ENCODE peak calls at places on chromosomes 16 and 17, in nine cellular contexts. One of them, this sample, is unnamed.
A peak's percentile ranks its signal among the peaks of the same experiment; 100 is the strongest.

GRCh38 chr16:1102921-1103648 is 7.0 kb upstream of the C1QTNF8 start:
- DNase-seq in stimulated activated CD4-positive, alpha-beta T cell treated with anti-CD3 and anti-CD28 coated beads, Interleukin-4, amount 100 ng/mL, for 1 hour: peak; percentile 78
- DNase-seq in prostate gland: peak; percentile 32
- DNase-seq in CD4-positive, alpha-beta memory T cell: no peak
- DNase-seq in fibroblast of lung: no peak
- DNase-seq in psoas muscle: peak; percentile 65
- DNase-seq in hypothalamus: no peak
- DNase-seq in nucleus accumbens: peak; percentile 15
- DNase-seq in M059J: no peak
- DNase-seq in this sample: peak; percentile 59

GRCh38 chr17:66364508-66365203 is 62.2 kb downstream of the PRKCA start:
- DNase-seq in hypothalamus: no peak
- DNase-seq in prostate gland: no peak
- DNase-seq in nucleus accumbens: no peak
- DNase-seq in CD4-positive, alpha-beta memory T cell: no peak
- DNase-seq in M059J: no peak
- DNase-seq in stimulated activated CD4-positive, alpha-beta T cell treated with anti-CD3 and anti-CD28 coated beads, Interleukin-4, amount 100 ng/mL, for 1 hour: no peak
- DNase-seq in fibroblast of lung: no peak
- DNase-seq in psoas muscle: no peak
- DNase-seq in this sample: no peak

GRCh38 chr16:86515780-86516617 is 5.7 kb downstream of the FOXF1 start:
- DNase-seq in stimulated activated CD4-positive, alpha-beta T cell treated with anti-CD3 and anti-CD28 coated beads, Interleukin-4, amount 100 ng/mL, for 1 hour: no peak
- DNase-seq in hypothalamus: no peak
- DNase-seq in psoas muscle: no peak
- DNase-seq in prostate gland: no peak
- DNase-seq in M059J: no peak
- DNase-seq in fibroblast of lung: peak; percentile 74
- DNase-seq in nucleus accumbens: no peak
- DNase-seq in CD4-positive, alpha-beta memory T cell: peak; percentile 13
- DNase-seq in this sample: no peak

GRCh38 chr16:47578033-47578432 is 116.9 kb downstream of the PHKB start:
- DNase-seq in psoas muscle: no peak
- DNase-seq in CD4-positive, alpha-beta memory T cell: no peak
- DNase-seq in fibroblast of lung: no peak
- DNase-seq in hypothalamus: no peak
- DNase-seq in prostate gland: no peak
- DNase-seq in M059J: no peak
- DNase-seq in stimulated activated CD4-positive, alpha-beta T cell treated with anti-CD3 and anti-CD28 coated beads, Interleukin-4, amount 100 ng/mL, for 1 hour: no peak
- DNase-seq in nucleus accumbens: no peak
- DNase-seq in this sample: no peak

GRCh38 chr17:43314582-43314981 is 80.8 kb upstream of the RNU2-1 start:
- DNase-seq in nucleus accumbens: no peak
- DNase-seq in psoas muscle: no peak
- DNase-seq in M059J: peak; percentile 9
- DNase-seq in stimulated activated CD4-positive, alpha-beta T cell treated with anti-CD3 and anti-CD28 coated beads, Interleukin-4, amount 100 ng/mL, for 1 hour: no peak
- DNase-seq in CD4-positive, alpha-beta memory T cell: no peak
- DNase-seq in hypothalamus: no peak
- DNase-seq in prostate gland: no peak
- DNase-seq in fibroblast of lung: no peak
- DNase-seq in this sample: no peak

GRCh38 chr17:45282683-45283644 is 21.1 kb upstream of the SPATA32 start:
- DNase-seq in hypothalamus: no peak
- DNase-seq in nucleus accumbens: no peak
- DNase-seq in M059J: no peak
- DNase-seq in prostate gland: no peak
- DNase-seq in stimulated activated CD4-positive, alpha-beta T cell treated with anti-CD3 and anti-CD28 coated beads, Interleukin-4, amount 100 ng/mL, for 1 hour: no peak
- DNase-seq in psoas muscle: peak; percentile 78
- DNase-seq in CD4-positive, alpha-beta memory T cell: no peak
- DNase-seq in fibroblast of lung: peak; percentile 86
- DNase-seq in this sample: no peak

GRCh38 chr17:6413073-6413472 is 21.8 kb downstream of the AIPL1 start:
- DNase-seq in M059J: peak; percentile 52
- DNase-seq in CD4-positive, alpha-beta memory T cell: no peak
- DNase-seq in fibroblast of lung: peak; percentile 42
- DNase-seq in psoas muscle: no peak
- DNase-seq in nucleus accumbens: no peak
- DNase-seq in prostate gland: no peak
- DNase-seq in hypothalamus: no peak
- DNase-seq in stimulated activated CD4-positive, alpha-beta T cell treated with anti-CD3 and anti-CD28 coated beads, Interleukin-4, amount 100 ng/mL, for 1 hour: no peak
- DNase-seq in this sample: no peak

GRCh38 chr17:42067371-42068180 is 17.2 kb upstream of the C17orf113 start:
- DNase-seq in M059J: peak; percentile 38
- DNase-seq in hypothalamus: peak; percentile 17
- DNase-seq in fibroblast of lung: peak; percentile 11
- DNase-seq in nucleus accumbens: peak; percentile 8
- DNase-seq in stimulated activated CD4-positive, alpha-beta T cell treated with anti-CD3 and anti-CD28 coated beads, Interleukin-4, amount 100 ng/mL, for 1 hour: peak; percentile 73
- DNase-seq in psoas muscle: peak; percentile 65
- DNase-seq in CD4-positive, alpha-beta memory T cell: peak; percentile 57
- DNase-seq in prostate gland: peak; percentile 61
- DNase-seq in this sample: peak; percentile 61

GRCh38 chr16:88078111-88078775 is 127.0 kb downstream of the BANP start:
- DNase-seq in CD4-positive, alpha-beta memory T cell: no peak
- DNase-seq in fibroblast of lung: no peak
- DNase-seq in stimulated activated CD4-positive, alpha-beta T cell treated with anti-CD3 and anti-CD28 coated beads, Interleukin-4, amount 100 ng/mL, for 1 hour: no peak
- DNase-seq in M059J: no peak
- DNase-seq in nucleus accumbens: peak; percentile 70
- DNase-seq in psoas muscle: no peak
- DNase-seq in hypothalamus: no peak
- DNase-seq in prostate gland: no peak
- DNase-seq in this sample: no peak

GRCh38 chr17:30199600-30199999 is 35.9 kb downstream of the SLC6A4 start:
- DNase-seq in prostate gland: no peak
- DNase-seq in M059J: no peak
- DNase-seq in nucleus accumbens: no peak
- DNase-seq in stimulated activated CD4-positive, alpha-beta T cell treated with anti-CD3 and anti-CD28 coated beads, Interleukin-4, amount 100 ng/mL, for 1 hour: no peak
- DNase-seq in CD4-positive, alpha-beta memory T cell: no peak
- DNase-seq in fibroblast of lung: no peak
- DNase-seq in psoas muscle: no peak
- DNase-seq in hypothalamus: no peak
- DNase-seq in this sample: no peak